ENCODE peak calls at places on chromosome 22, in nine cellular contexts. One of them, this sample, is unnamed. For H3K9me3, the result is how much of the 10 kb centered on the place peaks cover.

GRCh38 chr22:36536717-36537116 is 7.8 kb upstream of the EIF3D start:
- DNase-seq in H1: no peak
- DNase-seq in transverse colon: no peak
- DNase-seq in heart left ventricle: no peak
- DNase-seq in thyroid gland: peak
- DNase-seq in spleen: no peak
- DNase-seq in Peyer's patch: no peak
- DNase-seq in body of pancreas: no peak
- DNase-seq in ovary: no peak
- DNase-seq in this sample: no peak

GRCh38 chr22:44461614-44462013 is 36.4 kb downstream of the RTL6 start:
- DNase-seq in H1: peak
- DNase-seq in transverse colon: no peak
- DNase-seq in heart left ventricle: no peak
- DNase-seq in thyroid gland: no peak
- DNase-seq in spleen: peak
- DNase-seq in Peyer's patch: no peak
- DNase-seq in body of pancreas: no peak
- DNase-seq in ovary: no peak
- DNase-seq in this sample: no peak

GRCh38 chr22:23752090-23752691 is 1.3 kb upstream of the ZNF70 start:
- DNase-seq in H1: no peak
- DNase-seq in transverse colon: peak
- DNase-seq in heart left ventricle: no peak
- DNase-seq in thyroid gland: no peak
- DNase-seq in spleen: peak
- DNase-seq in Peyer's patch: no peak
- DNase-seq in body of pancreas: no peak
- DNase-seq in ovary: no peak
- DNase-seq in this sample: no peak

GRCh38 chr22:39658806-39659463 is 88.4 kb downstream of the CACNA1I start:
- DNase-seq in H1: no peak
- DNase-seq in transverse colon: no peak
- DNase-seq in heart left ventricle: no peak
- DNase-seq in thyroid gland: no peak
- DNase-seq in spleen: no peak
- DNase-seq in Peyer's patch: no peak
- DNase-seq in body of pancreas: no peak
- DNase-seq in ovary: no peak
- DNase-seq in this sample: no peak

GRCh38 chr22:43731986-43732385 is 80.1 kb downstream of the EFCAB6 start:
- DNase-seq in H1: no peak
- DNase-seq in transverse colon: no peak
- DNase-seq in heart left ventricle: no peak
- DNase-seq in thyroid gland: no peak
- DNase-seq in spleen: no peak
- DNase-seq in Peyer's patch: no peak
- DNase-seq in body of pancreas: no peak
- DNase-seq in ovary: no peak
- DNase-seq in this sample: no peak

GRCh38 chr22:20771918-20772625 is 1.8 kb upstream of the SERPIND1 start:
- DNase-seq in H1: no peak
- DNase-seq in transverse colon: no peak
- DNase-seq in heart left ventricle: no peak
- DNase-seq in thyroid gland: no peak
- DNase-seq in spleen: no peak
- DNase-seq in Peyer's patch: no peak
- DNase-seq in body of pancreas: no peak
- DNase-seq in ovary: no peak
- DNase-seq in this sample: no peak

GRCh38 chr22:29480512-29481264 is 670 bp downstream of the NEFH start:
- DNase-seq in H1: peak
- DNase-seq in transverse colon: no peak
- DNase-seq in heart left ventricle: no peak
- DNase-seq in thyroid gland: peak
- DNase-seq in spleen: no peak
- DNase-seq in Peyer's patch: no peak
- DNase-seq in body of pancreas: no peak
- DNase-seq in ovary: peak
- DNase-seq in this sample: no peak

GRCh38 chr22:33819743-33820142 is 100.5 kb downstream of the LARGE1 start:
- DNase-seq in H1: no peak
- DNase-seq in transverse colon: no peak
- DNase-seq in heart left ventricle: no peak
- DNase-seq in thyroid gland: no peak
- DNase-seq in spleen: no peak
- DNase-seq in Peyer's patch: no peak
- DNase-seq in body of pancreas: no peak
- DNase-seq in ovary: no peak
- DNase-seq in this sample: no peak

GRCh38 chr22:31926969-31927368 is 17.4 kb upstream of the YWHAH start:
- DNase-seq in H1: peak
- DNase-seq in transverse colon: no peak
- DNase-seq in heart left ventricle: no peak
- DNase-seq in thyroid gland: no peak
- DNase-seq in spleen: peak
- DNase-seq in Peyer's patch: no peak
- DNase-seq in body of pancreas: no peak
- DNase-seq in ovary: no peak
- DNase-seq in this sample: no peak

GRCh38 chr22:31337178-31337577 is 9.0 kb downstream of the PATZ1 start:
- DNase-seq in H1: no peak
- DNase-seq in transverse colon: no peak
- DNase-seq in heart left ventricle: no peak
- DNase-seq in thyroid gland: no peak
- DNase-seq in spleen: no peak
- DNase-seq in Peyer's patch: peak
- DNase-seq in body of pancreas: peak
- DNase-seq in ovary: no peak
- DNase-seq in this sample: no peak

GRCh38 chr22:21949948-21950347 is 2.7 kb downstream of the PPM1F start:
- DNase-seq in H1: no peak
- DNase-seq in transverse colon: no peak
- DNase-seq in heart left ventricle: no peak
- DNase-seq in thyroid gland: no peak
- DNase-seq in spleen: peak
- DNase-seq in Peyer's patch: no peak
- DNase-seq in body of pancreas: no peak
- DNase-seq in ovary: no peak
- DNase-seq in this sample: no peak

GRCh38 chr22:21951062-21951461 is 1.6 kb downstream of the PPM1F start:
- DNase-seq in H1: no peak
- DNase-seq in transverse colon: no peak
- DNase-seq in heart left ventricle: no peak
- DNase-seq in thyroid gland: no peak
- DNase-seq in spleen: peak
- DNase-seq in Peyer's patch: no peak
- DNase-seq in body of pancreas: no peak
- DNase-seq in ovary: no peak
- DNase-seq in this sample: no peak

GRCh38 chr22:21951931-21952465 is 650 bp downstream of the PPM1F start:
- DNase-seq in H1: peak
- DNase-seq in transverse colon: peak
- DNase-seq in heart left ventricle: peak
- DNase-seq in thyroid gland: peak
- DNase-seq in spleen: peak
- DNase-seq in Peyer's patch: peak
- DNase-seq in body of pancreas: peak
- DNase-seq in ovary: peak
- DNase-seq in this sample: no peak

GRCh38 chr22:21949569-21949918 is 3.1 kb downstream of the PPM1F start:
- DNase-seq in H1: no peak
- DNase-seq in transverse colon: no peak
- DNase-seq in heart left ventricle: no peak
- DNase-seq in thyroid gland: no peak
- DNase-seq in spleen: peak
- DNase-seq in Peyer's patch: no peak
- DNase-seq in body of pancreas: no peak
- DNase-seq in ovary: no peak
- DNase-seq in this sample: no peak

DNA sequence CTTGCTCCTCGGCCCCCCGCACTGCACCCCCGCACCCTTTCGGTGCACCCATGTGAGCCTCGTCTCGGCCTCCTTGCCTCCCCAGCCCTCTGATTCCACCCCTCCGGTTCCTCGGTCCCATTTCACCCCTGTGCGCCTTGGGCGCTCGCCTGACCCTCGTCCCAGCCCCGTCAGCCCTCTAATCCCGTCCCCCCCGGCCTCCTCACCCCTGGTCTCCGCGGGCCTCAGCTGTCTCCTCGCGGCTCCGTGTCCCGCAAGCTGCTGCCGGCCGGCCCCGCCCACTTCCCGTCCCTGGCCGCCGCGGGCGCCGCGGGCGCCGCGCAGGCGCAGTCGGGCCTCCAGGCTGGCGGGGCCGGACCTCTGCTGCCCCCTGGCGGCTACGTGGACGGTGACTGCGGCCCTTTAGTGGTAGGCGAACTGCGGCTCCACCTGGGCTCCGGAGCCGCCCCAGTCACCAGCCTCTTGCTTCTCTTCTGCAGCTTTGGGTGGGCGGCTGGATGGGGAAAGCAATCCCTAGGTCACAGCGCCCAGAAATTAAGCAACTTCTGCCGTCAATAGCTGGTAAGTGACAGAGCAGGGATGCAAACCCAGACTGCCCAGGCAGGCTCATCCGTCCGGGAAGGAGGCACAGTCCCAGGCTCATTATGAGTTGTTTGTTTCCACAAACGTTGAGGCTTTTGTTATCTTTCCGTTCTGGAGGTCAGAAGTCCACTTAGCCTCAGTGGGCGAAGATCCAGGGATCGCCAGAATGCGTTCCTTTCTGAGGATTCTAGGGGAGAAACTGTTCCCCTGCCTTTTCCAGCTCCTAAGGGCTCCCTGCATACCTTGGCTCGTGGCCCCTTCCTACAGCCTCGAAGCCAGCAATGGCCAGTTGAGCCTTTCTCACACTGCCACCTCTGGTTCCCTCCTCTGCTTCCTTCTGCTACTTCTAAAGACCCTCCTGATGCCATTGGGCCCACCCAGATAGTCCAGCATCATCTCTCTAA is at the start of gene PPM1F:
- DNase-seq in H1: peak
- DNase-seq in transverse colon: peak
- DNase-seq in heart left ventricle: peak
- DNase-seq in thyroid gland: peak
- DNase-seq in spleen: peak
- DNase-seq in Peyer's patch: peak
- DNase-seq in body of pancreas: peak
- DNase-seq in ovary: peak
- DNase-seq in this sample: peak
- TF ChIP-seq POLR2A in H1: no peak
- TF ChIP-seq POLR2A in transverse colon: no peak
- TF ChIP-seq POLR2A in heart left ventricle: no peak
- TF ChIP-seq POLR2A in thyroid gland: no peak
- TF ChIP-seq POLR2A in spleen: no peak
- TF ChIP-seq POLR2A in Peyer's patch: no peak
- TF ChIP-seq POLR2A in body of pancreas: no peak
- TF ChIP-seq POLR2A in ovary: no peak
- TF ChIP-seq POLR2A in this sample: no peak

GRCh38 chr22:49040111-49040510 is 787.6 kb downstream of the BRD1 start:
- DNase-seq in H1: no peak
- DNase-seq in transverse colon: no peak
- DNase-seq in heart left ventricle: no peak
- DNase-seq in thyroid gland: no peak
- DNase-seq in spleen: no peak
- DNase-seq in Peyer's patch: no peak
- DNase-seq in body of pancreas: no peak
- DNase-seq in ovary: no peak
- DNase-seq in this sample: no peak
- H3K9me3 ChIP-seq in H1: under half
- H3K9me3 ChIP-seq in transverse colon: under half
- H3K9me3 ChIP-seq in heart left ventricle: under half
- H3K9me3 ChIP-seq in thyroid gland: under half
- H3K9me3 ChIP-seq in spleen: under half
- H3K9me3 ChIP-seq in Peyer's patch: under half
- H3K9me3 ChIP-seq in body of pancreas: under half
- H3K9me3 ChIP-seq in ovary: under half
- H3K9me3 ChIP-seq in this sample: under half

GRCh38 chr22:35399678-35400334 is at the start of gene MCM5:
- DNase-seq in H1: peak
- DNase-seq in transverse colon: peak
- DNase-seq in heart left ventricle: peak
- DNase-seq in thyroid gland: peak
- DNase-seq in spleen: peak
- DNase-seq in Peyer's patch: peak
- DNase-seq in body of pancreas: peak
- DNase-seq in ovary: peak
- DNase-seq in this sample: peak
- TF ChIP-seq POLR2A in H1: peak
- TF ChIP-seq POLR2A in transverse colon: no peak
- TF ChIP-seq POLR2A in heart left ventricle: no peak
- TF ChIP-seq POLR2A in thyroid gland: no peak
- TF ChIP-seq POLR2A in spleen: no peak
- TF ChIP-seq POLR2A in Peyer's patch: no peak
- TF ChIP-seq POLR2A in body of pancreas: peak
- TF ChIP-seq POLR2A in ovary: no peak
- TF ChIP-seq POLR2A in this sample: no peak

GRCh38 chr22:47366026-47366767 is 603.7 kb downstream of the TBC1D22A start:
- DNase-seq in H1: no peak
- DNase-seq in transverse colon: no peak
- DNase-seq in heart left ventricle: no peak
- DNase-seq in thyroid gland: no peak
- DNase-seq in spleen: peak
- DNase-seq in Peyer's patch: no peak
- DNase-seq in body of pancreas: no peak
- DNase-seq in ovary: no peak
- DNase-seq in this sample: peak
- H3K9me3 ChIP-seq in H1: half or more
- H3K9me3 ChIP-seq in transverse colon: under half
- H3K9me3 ChIP-seq in heart left ventricle: under half
- H3K9me3 ChIP-seq in thyroid gland: under half
- H3K9me3 ChIP-seq in spleen: under half
- H3K9me3 ChIP-seq in Peyer's patch: under half
- H3K9me3 ChIP-seq in body of pancreas: under half
- H3K9me3 ChIP-seq in ovary: under half
- H3K9me3 ChIP-seq in this sample: under half

DNA sequence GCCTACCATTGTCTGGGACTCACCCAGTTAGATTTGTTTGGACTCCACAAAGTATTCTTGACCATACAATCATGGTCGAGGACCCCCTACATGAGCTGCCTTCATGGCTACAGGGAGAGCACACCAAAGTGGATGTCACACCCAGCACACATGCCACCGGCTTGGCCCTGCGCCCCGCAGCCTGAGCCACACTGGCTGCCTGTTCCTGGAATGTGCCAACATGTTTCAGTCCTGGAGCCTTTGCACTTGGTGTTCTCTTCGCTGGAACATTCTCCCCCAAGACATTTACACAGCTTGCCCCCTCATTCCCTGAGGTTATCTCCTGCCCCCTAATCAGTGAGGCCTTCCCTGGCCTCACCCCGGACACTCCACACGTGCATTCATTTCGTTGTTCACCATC is 45.9 kb downstream of the PPARA start:
- DNase-seq in H1: no peak
- DNase-seq in transverse colon: peak
- DNase-seq in heart left ventricle: peak
- DNase-seq in thyroid gland: peak
- DNase-seq in spleen: no peak
- DNase-seq in Peyer's patch: peak
- DNase-seq in body of pancreas: no peak
- DNase-seq in ovary: no peak
- DNase-seq in this sample: no peak
- TF ChIP-seq POLR2A in H1: no peak
- TF ChIP-seq POLR2A in transverse colon: no peak
- TF ChIP-seq POLR2A in heart left ventricle: no peak
- TF ChIP-seq POLR2A in thyroid gland: no peak
- TF ChIP-seq POLR2A in spleen: no peak
- TF ChIP-seq POLR2A in Peyer's patch: no peak
- TF ChIP-seq POLR2A in body of pancreas: no peak
- TF ChIP-seq POLR2A in ovary: no peak
- TF ChIP-seq POLR2A in this sample: no peak

GRCh38 chr22:48083502-48083901 is 1321.1 kb downstream of the TBC1D22A start:
- DNase-seq in H1: no peak
- DNase-seq in transverse colon: no peak
- DNase-seq in heart left ventricle: no peak
- DNase-seq in thyroid gland: no peak
- DNase-seq in spleen: peak
- DNase-seq in Peyer's patch: no peak
- DNase-seq in body of pancreas: no peak
- DNase-seq in ovary: no peak
- DNase-seq in this sample: no peak
- H3K9me3 ChIP-seq in H1: under half
- H3K9me3 ChIP-seq in transverse colon: under half
- H3K9me3 ChIP-seq in heart left ventricle: under half
- H3K9me3 ChIP-seq in thyroid gland: under half
- H3K9me3 ChIP-seq in spleen: under half
- H3K9me3 ChIP-seq in Peyer's patch: under half
- H3K9me3 ChIP-seq in body of pancreas: under half
- H3K9me3 ChIP-seq in ovary: under half
- H3K9me3 ChIP-seq in this sample: under half

This sample was measured in suprapubic skin.